ENCODE peak calls at places on chromosomes 13 and 19, in four cellular contexts. One of them, this sample, is unnamed.

GRCh38 chr13:79485014-79485441 is 4.1 kb downstream of the NDFIP2 start:
- DNase-seq in trophoblast cell: peak; percentile 95
- DNase-seq in neural progenitor cell: no peak
- DNase-seq in fibroblast of lung: peak; percentile 95
- DNase-seq in this sample: no peak

GRCh38 chr13:110880627-110881026 is 34.2 kb downstream of the ANKRD10 start:
- DNase-seq in neural progenitor cell: no peak
- DNase-seq in trophoblast cell: no peak
- DNase-seq in fibroblast of lung: no peak
- DNase-seq in this sample: no peak

GRCh38 chr13:99339736-99340392 is 32.7 kb upstream of the GPR183 start:
- DNase-seq in neural progenitor cell: no peak
- DNase-seq in trophoblast cell: peak; percentile 55
- DNase-seq in fibroblast of lung: peak; percentile 38
- DNase-seq in this sample: no peak

GRCh38 chr13:20054586-20054985 is 96.1 kb downstream of the ZMYM2 start:
- DNase-seq in trophoblast cell: peak; percentile 75
- DNase-seq in neural progenitor cell: no peak
- DNase-seq in fibroblast of lung: no peak
- DNase-seq in this sample: no peak

GRCh38 chr19:56118666-56119584 is 2.2 kb downstream of the ZNF787 start:
- DNase-seq in trophoblast cell: no peak
- DNase-seq in fibroblast of lung: no peak
- DNase-seq in neural progenitor cell: no peak
- DNase-seq in this sample: no peak

GRCh38 chr13:30334663-30335386 is 27.5 kb upstream of the KATNAL1 start:
- DNase-seq in trophoblast cell: peak; percentile 81
- DNase-seq in neural progenitor cell: peak; percentile 64
- DNase-seq in fibroblast of lung: no peak
- DNase-seq in this sample: no peak

GRCh38 chr19:35268546-35269424 is at the start of gene USF2:
- DNase-seq in fibroblast of lung: peak; percentile 62
- DNase-seq in neural progenitor cell: peak; percentile 89
- DNase-seq in trophoblast cell: peak; percentile 73
- DNase-seq in this sample: no peak

GRCh38 chr13:113020323-113021080 is 51.5 kb downstream of the MCF2L start:
- DNase-seq in fibroblast of lung: no peak
- DNase-seq in trophoblast cell: no peak
- DNase-seq in neural progenitor cell: no peak
- DNase-seq in this sample: no peak

GRCh38 chr13:42728507-42729180 is 52.7 kb upstream of the FAM216B start:
- DNase-seq in neural progenitor cell: no peak
- DNase-seq in fibroblast of lung: no peak
- DNase-seq in trophoblast cell: peak; percentile 53
- DNase-seq in this sample: no peak

GRCh38 chr19:20124879-20125278 is 42.1 kb upstream of the ZNF486 start:
- DNase-seq in trophoblast cell: no peak
- DNase-seq in neural progenitor cell: no peak
- DNase-seq in fibroblast of lung: no peak
- DNase-seq in this sample: no peak

GRCh38 chr13:58963321-58963720 is 1200.4 kb downstream of the DIAPH3 start:
- DNase-seq in trophoblast cell: no peak
- DNase-seq in fibroblast of lung: peak; percentile 61
- DNase-seq in neural progenitor cell: no peak
- DNase-seq in this sample: no peak

GRCh38 chr13:27302643-27303262 is 32.1 kb downstream of the RASL11A start:
- DNase-seq in neural progenitor cell: no peak
- DNase-seq in fibroblast of lung: no peak
- DNase-seq in trophoblast cell: no peak
- DNase-seq in this sample: no peak

GRCh38 chr13:53217221-53217620 is 188.6 kb downstream of the OLFM4 start:
- DNase-seq in neural progenitor cell: no peak
- DNase-seq in fibroblast of lung: no peak
- DNase-seq in trophoblast cell: peak; percentile 90
- DNase-seq in this sample: no peak

GRCh38 chr13:77207943-77208342 is 119.0 kb downstream of the MYCBP2 start:
- DNase-seq in trophoblast cell: no peak
- DNase-seq in neural progenitor cell: no peak
- DNase-seq in fibroblast of lung: peak; percentile 92
- DNase-seq in this sample: no peak

GRCh38 chr19:6248856-6249255 is 30.9 kb downstream of the MLLT1 start:
- DNase-seq in trophoblast cell: no peak
- DNase-seq in fibroblast of lung: no peak
- DNase-seq in neural progenitor cell: no peak
- DNase-seq in this sample: no peak

GRCh38 chr13:82407321-82407720 is 1475.0 kb downstream of the SLITRK1 start:
- DNase-seq in trophoblast cell: peak; percentile 2
- DNase-seq in fibroblast of lung: no peak
- DNase-seq in neural progenitor cell: no peak
- DNase-seq in this sample: no peak

GRCh38 chr13:101695870-101696516 is 243.5 kb downstream of the ITGBL1 start:
- DNase-seq in trophoblast cell: no peak
- DNase-seq in neural progenitor cell: no peak
- DNase-seq in fibroblast of lung: no peak
- DNase-seq in this sample: no peak

GRCh38 chr13:37656247-37656940 is 57.8 kb upstream of the POSTN start:
- DNase-seq in trophoblast cell: peak; percentile 96
- DNase-seq in fibroblast of lung: peak; percentile 99
- DNase-seq in neural progenitor cell: no peak
- DNase-seq in this sample: no peak

GRCh38 chr19:32189956-32190706 is 155.3 kb upstream of the ZNF507 start:
- DNase-seq in trophoblast cell: no peak
- DNase-seq in fibroblast of lung: no peak
- DNase-seq in neural progenitor cell: no peak
- DNase-seq in this sample: no peak

GRCh38 chr13:36822786-36823185 is 3.8 kb downstream of the RFXAP start:
- DNase-seq in neural progenitor cell: no peak
- DNase-seq in fibroblast of lung: peak; percentile 34
- DNase-seq in trophoblast cell: no peak
- DNase-seq in this sample: no peak

GRCh38 chr19:38869836-38870607 is 8.1 kb downstream of the RINL start:
- DNase-seq in neural progenitor cell: peak; percentile 81
- DNase-seq in fibroblast of lung: peak; percentile 46
- DNase-seq in trophoblast cell: peak; percentile 95
- DNase-seq in this sample: no peak

GRCh38 chr13:112702341-112702982 is 12.6 kb downstream of the ATP11A start:
- DNase-seq in neural progenitor cell: no peak
- DNase-seq in fibroblast of lung: no peak
- DNase-seq in trophoblast cell: no peak
- DNase-seq in this sample: no peak

GRCh38 chr13:41848435-41849255 is 112.3 kb downstream of the VWA8 start:
- DNase-seq in fibroblast of lung: peak; percentile 74
- DNase-seq in neural progenitor cell: no peak
- DNase-seq in trophoblast cell: no peak
- DNase-seq in this sample: no peak

GRCh38 chr19:40771101-40771539 is 4.2 kb upstream of the MIA start:
- DNase-seq in fibroblast of lung: no peak
- DNase-seq in trophoblast cell: no peak
- DNase-seq in neural progenitor cell: no peak
- DNase-seq in this sample: no peak

GRCh38 chr19:2252481-2253105 is 3.5 kb downstream of the AMH start:
- DNase-seq in neural progenitor cell: peak; percentile 16
- DNase-seq in trophoblast cell: no peak
- DNase-seq in fibroblast of lung: no peak
- DNase-seq in this sample: no peak

GRCh38 chr19:50702870-50703829 is 16.5 kb downstream of the SHANK1 start:
- DNase-seq in trophoblast cell: no peak
- DNase-seq in fibroblast of lung: no peak
- DNase-seq in neural progenitor cell: no peak
- DNase-seq in this sample: no peak

GRCh38 chr13:44573790-44574465 is 2.2 kb downstream of the TSC22D1 start:
- DNase-seq in fibroblast of lung: peak; percentile 83
- DNase-seq in neural progenitor cell: peak; percentile 60
- DNase-seq in trophoblast cell: peak; percentile 66
- DNase-seq in this sample: no peak

GRCh38 chr19:2527171-2527570 is 51.2 kb downstream of the GADD45B start:
- DNase-seq in fibroblast of lung: no peak
- DNase-seq in trophoblast cell: no peak
- DNase-seq in neural progenitor cell: no peak
- DNase-seq in this sample: no peak

GRCh38 chr19:31154021-31154420 is 195.2 kb downstream of the TSHZ3 start:
- DNase-seq in neural progenitor cell: no peak
- DNase-seq in fibroblast of lung: peak; percentile 72
- DNase-seq in trophoblast cell: no peak
- DNase-seq in this sample: no peak

GRCh38 chr19:42113641-42114348 is 18.5 kb downstream of the POU2F2 start:
- DNase-seq in trophoblast cell: peak; percentile 84
- DNase-seq in fibroblast of lung: peak; percentile 98
- DNase-seq in neural progenitor cell: no peak
- DNase-seq in this sample: no peak

GRCh38 chr13:41546372-41547252 is 89.3 kb downstream of the RGCC start:
- DNase-seq in trophoblast cell: no peak
- DNase-seq in neural progenitor cell: no peak
- DNase-seq in fibroblast of lung: peak; percentile 94
- DNase-seq in this sample: no peak

GRCh38 chr19:17703823-17704463 is 15.3 kb upstream of the MAP1S start:
- DNase-seq in fibroblast of lung: peak; percentile 43
- DNase-seq in neural progenitor cell: peak; percentile 77
- DNase-seq in trophoblast cell: peak; percentile 71
- DNase-seq in this sample: peak; percentile 95

GRCh38 chr19:5953680-5954213 is 24.2 kb downstream of the RANBP3 start:
- DNase-seq in fibroblast of lung: peak; percentile 55
- DNase-seq in trophoblast cell: no peak
- DNase-seq in neural progenitor cell: no peak
- DNase-seq in this sample: no peak

GRCh38 chr19:18396471-18397241 is 766 bp downstream of the LRRC25 start:
- DNase-seq in fibroblast of lung: no peak
- DNase-seq in trophoblast cell: no peak
- DNase-seq in neural progenitor cell: no peak
- DNase-seq in this sample: no peak

GRCh38 chr13:66348745-66349720 is 881.1 kb downstream of the PCDH9 start:
- DNase-seq in trophoblast cell: no peak
- DNase-seq in neural progenitor cell: no peak
- DNase-seq in fibroblast of lung: no peak
- DNase-seq in this sample: no peak

GRCh38 chr13:66618702-66619101 is 611.4 kb downstream of the PCDH9 start:
- DNase-seq in trophoblast cell: peak; percentile 17
- DNase-seq in fibroblast of lung: peak; percentile 46
- DNase-seq in neural progenitor cell: peak; percentile 7
- DNase-seq in this sample: no peak

GRCh38 chr13:74105871-74106270 is 28.3 kb downstream of the KLF12 start:
- DNase-seq in fibroblast of lung: no peak
- DNase-seq in trophoblast cell: no peak
- DNase-seq in neural progenitor cell: no peak
- DNase-seq in this sample: no peak

GRCh38 chr19:1135454-1135853 is 31.7 kb downstream of the GPX4 start:
- DNase-seq in neural progenitor cell: no peak
- DNase-seq in trophoblast cell: no peak
- DNase-seq in fibroblast of lung: no peak
- DNase-seq in this sample: no peak
- H3K79me2 ChIP-seq in neural progenitor cell: no peaks in the 10 kb centered on the region
- H3K79me2 ChIP-seq in trophoblast cell: peaks cover 3% of the 10 kb centered on the region
- H3K79me2 ChIP-seq in fibroblast of lung: peaks cover 35% of the 10 kb centered on the region
- H3K79me2 ChIP-seq in this sample: no peaks in the 10 kb centered on the region

GRCh38 chr13:32535140-32535539 is 3.5 kb downstream of the N4BP2L2 start:
- DNase-seq in neural progenitor cell: no peak
- DNase-seq in trophoblast cell: no peak
- DNase-seq in fibroblast of lung: no peak
- DNase-seq in this sample: no peak
- H3K79me2 ChIP-seq in neural progenitor cell: peaks cover 83% of the 10 kb centered on the region
- H3K79me2 ChIP-seq in trophoblast cell: peaks cover 11% of the 10 kb centered on the region
- H3K79me2 ChIP-seq in fibroblast of lung: peaks cover 64% of the 10 kb centered on the region
- H3K79me2 ChIP-seq in this sample: no peaks in the 10 kb centered on the region

GRCh38 chr13:23183292-23183691 is 2.5 kb downstream of the SGCG start:
- DNase-seq in fibroblast of lung: no peak
- DNase-seq in trophoblast cell: no peak
- DNase-seq in neural progenitor cell: no peak
- DNase-seq in this sample: no peak
- H3K79me2 ChIP-seq in fibroblast of lung: no peaks in the 10 kb centered on the region
- H3K79me2 ChIP-seq in trophoblast cell: no peaks in the 10 kb centered on the region
- H3K79me2 ChIP-seq in neural progenitor cell: no peaks in the 10 kb centered on the region
- H3K79me2 ChIP-seq in this sample: no peaks in the 10 kb centered on the region

DNA sequence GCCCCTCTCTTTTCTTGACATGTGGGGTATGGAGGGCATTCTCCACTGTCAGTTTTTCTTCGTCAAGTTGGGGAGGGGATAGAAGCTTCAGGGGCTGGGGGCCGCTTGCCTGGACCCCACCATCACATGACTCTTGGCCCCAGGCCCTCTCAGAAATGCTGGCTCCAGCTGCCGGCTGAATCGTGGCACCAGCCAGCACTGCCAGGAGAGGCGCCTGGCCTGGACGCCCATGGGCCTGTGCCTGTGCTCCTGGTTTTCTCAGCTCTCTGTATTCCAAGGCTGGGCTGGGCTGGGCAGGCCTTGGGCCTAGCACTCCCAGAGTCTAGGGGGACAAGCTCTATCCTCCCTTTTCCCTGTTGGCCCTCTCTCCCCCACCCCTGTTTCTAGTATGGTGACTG is 38.6 kb downstream of the LYL1 start:
- DNase-seq in fibroblast of lung: no peak
- DNase-seq in trophoblast cell: no peak
- DNase-seq in neural progenitor cell: no peak
- DNase-seq in this sample: no peak
- H3K79me2 ChIP-seq in fibroblast of lung: peaks cover 85% of the 10 kb centered on the region
- H3K79me2 ChIP-seq in trophoblast cell: no peaks in the 10 kb centered on the region
- H3K79me2 ChIP-seq in neural progenitor cell: no peaks in the 10 kb centered on the region
- H3K79me2 ChIP-seq in this sample: no peaks in the 10 kb centered on the region

GRCh38 chr19:13017306-13018036 is 22.2 kb downstream of the NFIX start:
- DNase-seq in fibroblast of lung: no peak
- DNase-seq in trophoblast cell: no peak
- DNase-seq in neural progenitor cell: no peak
- DNase-seq in this sample: no peak
- H3K79me2 ChIP-seq in fibroblast of lung: peaks cover 94% of the 10 kb centered on the region
- H3K79me2 ChIP-seq in trophoblast cell: no peaks in the 10 kb centered on the region
- H3K79me2 ChIP-seq in neural progenitor cell: no peaks in the 10 kb centered on the region
- H3K79me2 ChIP-seq in this sample: no peaks in the 10 kb centered on the region

GRCh38 chr19:16611121-16611520 is 16.9 kb downstream of the MED26 start:
- DNase-seq in trophoblast cell: peak; percentile 73
- DNase-seq in neural progenitor cell: no peak
- DNase-seq in fibroblast of lung: no peak
- DNase-seq in this sample: no peak
- H3K79me2 ChIP-seq in trophoblast cell: peaks cover 20% of the 10 kb centered on the region
- H3K79me2 ChIP-seq in neural progenitor cell: peaks cover 95% of the 10 kb centered on the region
- H3K79me2 ChIP-seq in fibroblast of lung: peaks cover 82% of the 10 kb centered on the region
- H3K79me2 ChIP-seq in this sample: no peaks in the 10 kb centered on the region